ENCODE peak calls at places on chromosome 4, in ten cellular contexts. N is right lobe of liver, K is colonic mucosa, E is MM.1S, Y is uterus, F is ovary, Q is lung, L is upper lobe of right lung, V is PC-9, H is mammary epithelial cell. Z is an unnamed sample.

GRCh38 chr4:153564630-153565525 is 98.7 kb downstream of the TMEM131L start:
- DNase-seq in N (peak), K (peak), E (no peak), Y (no peak), F (peak), Q (no peak), L (no peak), V (peak), H (no peak), Z (no peak)

GRCh38 chr4:5893013-5893580 is at the start of gene CRMP1:
- DNase-seq in N (no peak), K (no peak), E (no peak), Y (no peak), F (no peak), Q (no peak), L (no peak), V (no peak), H (no peak), Z (no peak)

GRCh38 chr4:101031971-101032370 is 315.4 kb downstream of the PPP3CA start:
- DNase-seq in N (no peak), K (no peak), E (no peak), Y (no peak), F (no peak), Q (no peak), L (no peak), V (no peak), H (no peak), Z (no peak)

GRCh38 chr4:131302108-131302507 is 1847.0 kb upstream of the PCDH10 start:
- DNase-seq in N (no peak), K (no peak), E (no peak), Y (no peak), F (no peak), Q (no peak), L (no peak), V (no peak), H (no peak), Z (peak)

GRCh38 chr4:102642571-102643298 is 118.0 kb downstream of the MANBA start:
- DNase-seq in N (no peak), K (no peak), E (no peak), Y (no peak), F (no peak), Q (no peak), L (no peak), V (no peak), H (no peak), Z (no peak)

GRCh38 chr4:127995776-127996175 is 30.6 kb downstream of the ABHD18 start:
- DNase-seq in N (no peak), K (no peak), E (no peak), Y (no peak), F (no peak), Q (peak), L (no peak), V (peak), H (peak), Z (no peak)

GRCh38 chr4:120630432-120630831 is 292.1 kb downstream of the PRDM5 start:
- DNase-seq in N (no peak), K (no peak), E (no peak), Y (no peak), F (no peak), Q (no peak), L (no peak), V (no peak), H (no peak), Z (no peak)

GRCh38 chr4:123602007-123602406 is 205.4 kb downstream of the SPRY1 start:
- DNase-seq in N (no peak), K (no peak), E (no peak), Y (no peak), F (no peak), Q (no peak), L (no peak), V (no peak), H (no peak), Z (no peak)

GRCh38 chr4:10097906-10098769 is 18.5 kb downstream of the WDR1 start:
- DNase-seq in N (no peak), K (no peak), E (no peak), Y (no peak), F (no peak), Q (no peak), L (no peak), V (no peak), H (no peak), Z (no peak)

GRCh38 chr4:91577864-91578263 is 725.9 kb upstream of the GRID2 start:
- DNase-seq in N (no peak), K (no peak), E (no peak), Y (no peak), F (no peak), Q (no peak), L (no peak), V (no peak), H (no peak), Z (no peak)

GRCh38 chr4:107718351-107718965 is 1.6 kb downstream of the PAPSS1 start:
- DNase-seq in N (no peak), K (no peak), E (peak), Y (no peak), F (no peak), Q (no peak), L (no peak), V (no peak), H (peak), Z (no peak)

GRCh38 chr4:128855656-128856055 is 46.2 kb downstream of the JADE1 start:
- DNase-seq in N (no peak), K (no peak), E (no peak), Y (no peak), F (no peak), Q (no peak), L (no peak), V (no peak), H (no peak), Z (no peak)

GRCh38 chr4:184534511-184535391 is 60.4 kb upstream of the IRF2 start:
- DNase-seq in N (no peak), K (no peak), E (peak), Y (no peak), F (no peak), Q (no peak), L (no peak), V (peak), H (peak), Z (no peak)

GRCh38 chr4:95124906-95125504 is 367.2 kb downstream of the BMPR1B start:
- DNase-seq in N (no peak), K (peak), E (peak), Y (no peak), F (peak), Q (no peak), L (no peak), V (no peak), H (peak), Z (no peak)

GRCh38 chr4:157079441-157079840 is 3.5 kb downstream of the GLRB start:
- DNase-seq in N (no peak), K (no peak), E (no peak), Y (no peak), F (no peak), Q (no peak), L (no peak), V (no peak), H (no peak), Z (no peak)

GRCh38 chr4:157076578-157076947 is 613 bp downstream of the GLRB start:
- DNase-seq in N (no peak), K (no peak), E (no peak), Y (peak), F (no peak), Q (no peak), L (no peak), V (no peak), H (no peak), Z (no peak)

GRCh38 chr4:157072002-157072401 is 3.9 kb upstream of the GLRB start:
- DNase-seq in N (no peak), K (no peak), E (no peak), Y (no peak), F (no peak), Q (no peak), L (no peak), V (no peak), H (peak), Z (no peak)

GRCh38 chr4:157075811-157076577 is at the start of gene GLRB:
- DNase-seq in N (no peak), K (no peak), E (no peak), Y (peak), F (no peak), Q (no peak), L (peak), V (no peak), H (peak), Z (peak)

GRCh38 chr4:157075401-157075800 is 549 bp upstream of the GLRB start:
- DNase-seq in N (no peak), K (no peak), E (no peak), Y (no peak), F (no peak), Q (no peak), L (no peak), V (no peak), H (peak), Z (no peak)
- H3K4me3 ChIP-seq in N (no peak), K (no peak), E (no peak), Y (no peak), F (peak), Q (no peak), L (peak), V (peak), H (peak), Z (peak)

DNA sequence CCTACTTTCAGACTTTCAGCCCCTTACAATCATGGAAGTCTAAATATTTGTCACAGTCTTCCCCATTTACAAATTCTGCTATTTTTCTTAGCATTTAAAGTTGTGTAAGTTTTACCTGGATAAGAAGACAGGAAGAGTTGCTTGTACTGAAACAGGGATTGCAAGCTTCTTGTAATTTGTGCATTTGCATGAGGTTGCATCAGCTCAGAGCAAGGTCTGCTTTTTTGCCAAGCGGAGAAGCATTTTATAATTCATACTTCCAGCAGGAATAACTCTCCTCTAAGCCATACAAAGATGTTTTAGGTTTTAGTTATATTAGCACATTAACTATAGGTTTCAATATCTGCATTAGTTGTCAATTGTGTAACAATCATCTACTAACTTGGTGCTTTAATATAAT is 922.0 kb upstream of the PABPC4L start:
- DNase-seq in N (no peak), K (no peak), E (no peak), Y (no peak), F (no peak), Q (no peak), L (no peak), V (no peak), H (no peak), Z (no peak)
- H3K27ac ChIP-seq in N (no peak), K (no peak), E (no peak), Y (no peak), F (no peak), Q (no peak), L (no peak), V (no peak), H (no peak), Z (no peak)

DNA sequence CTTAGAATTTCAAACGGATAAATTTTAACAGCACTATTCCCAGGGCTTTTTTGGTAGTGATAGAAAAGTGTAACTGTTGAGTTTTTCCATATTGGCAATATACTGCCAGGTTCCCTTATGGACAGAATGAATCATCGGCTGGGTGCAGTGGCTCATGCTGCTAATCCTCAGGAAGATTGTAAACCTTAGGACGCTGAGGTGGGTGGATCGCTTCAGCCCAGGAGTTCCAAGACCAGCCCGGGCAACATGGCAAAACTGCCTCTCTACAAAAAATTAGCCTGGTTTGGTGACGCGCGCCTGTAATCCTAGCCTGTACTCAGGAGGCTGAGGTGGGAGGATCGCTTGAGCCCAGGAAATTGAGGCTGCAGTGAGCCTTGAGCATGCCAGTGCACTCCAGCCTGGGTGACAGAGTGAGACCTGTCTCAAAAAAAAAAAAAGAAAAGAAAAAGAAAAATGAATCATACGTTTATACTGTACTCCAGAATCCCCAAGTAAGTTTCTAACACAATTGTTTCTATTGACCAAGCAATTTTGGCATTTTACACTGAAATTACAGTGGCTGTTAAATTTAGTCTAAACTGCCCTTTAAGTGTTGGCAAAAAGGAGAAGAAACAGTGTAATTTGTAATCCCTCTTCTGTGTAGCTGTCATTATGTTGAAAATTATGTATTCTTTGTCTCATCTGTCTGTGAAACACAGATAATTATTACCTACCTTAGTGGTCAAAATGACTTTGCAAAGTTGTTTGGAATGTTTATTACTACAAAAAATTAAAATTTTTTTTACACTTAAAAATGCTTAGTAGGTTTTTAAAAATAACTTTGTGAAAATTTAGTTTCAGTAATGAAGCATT is 1.8 kb downstream of the SLC30A9 start:
- DNase-seq in N (no peak), K (no peak), E (no peak), Y (no peak), F (no peak), Q (no peak), L (no peak), V (no peak), H (peak), Z (no peak)
- H3K4me3 ChIP-seq in N (no peak), K (no peak), E (no peak), Y (no peak), F (no peak), Q (no peak), L (peak), V (peak), H (peak), Z (no peak)

GRCh38 chr4:168028568-168028967 is 63.8 kb upstream of the ANXA10 start:
- DNase-seq in N (peak), K (no peak), E (no peak), Y (no peak), F (no peak), Q (no peak), L (no peak), V (no peak), H (peak), Z (no peak)
- H3K27ac ChIP-seq in N (no peak), K (no peak), E (no peak), Y (no peak), F (no peak), Q (no peak), L (no peak), V (no peak), H (no peak), Z (no peak)

GRCh38 chr4:172650758-172651495 is 517.7 kb upstream of the GALNT7 start:
- DNase-seq in N (no peak), K (no peak), E (no peak), Y (no peak), F (no peak), Q (no peak), L (no peak), V (no peak), H (no peak), Z (no peak)
- H3K4me3 ChIP-seq in N (no peak), K (no peak), E (no peak), Y (no peak), F (no peak), Q (no peak), L (no peak), V (no peak), H (no peak), Z (no peak)

Z was measured in aorta.